ENCODE peak calls at places on chromosomes 6 and 20, in four cellular contexts. One of them, this sample, is unnamed.

GRCh38 chr6:27592107-27592480 is 119.2 kb upstream of the ZNF184 start:
- DNase-seq in adrenal gland: no peak
- DNase-seq in glutamatergic neuron: no peak
- DNase-seq in coronary artery: no peak
- DNase-seq in this sample: peak

GRCh38 chr20:2599265-2600060 is 53.0 kb upstream of the NOP56 start:
- DNase-seq in adrenal gland: no peak
- DNase-seq in glutamatergic neuron: peak
- DNase-seq in coronary artery: no peak
- DNase-seq in this sample: peak

GRCh38 chr6:19433101-19433500 is 404.1 kb upstream of the ID4 start:
- DNase-seq in adrenal gland: no peak
- DNase-seq in glutamatergic neuron: no peak
- DNase-seq in coronary artery: no peak
- DNase-seq in this sample: no peak

GRCh38 chr6:146595981-146596731 is 2.6 kb upstream of the ADGB start:
- DNase-seq in adrenal gland: no peak
- DNase-seq in glutamatergic neuron: no peak
- DNase-seq in coronary artery: no peak
- DNase-seq in this sample: no peak

GRCh38 chr20:32534661-32535240 is 50.4 kb downstream of the NOL4L start:
- DNase-seq in adrenal gland: no peak
- DNase-seq in glutamatergic neuron: no peak
- DNase-seq in coronary artery: no peak
- DNase-seq in this sample: no peak

GRCh38 chr6:157982297-157982579 is 575 bp downstream of the SYNJ2 start:
- DNase-seq in adrenal gland: no peak
- DNase-seq in glutamatergic neuron: peak
- DNase-seq in coronary artery: no peak
- DNase-seq in this sample: no peak

GRCh38 chr20:59678286-59678685 is 73.9 kb downstream of the PHACTR3 start:
- DNase-seq in adrenal gland: peak
- DNase-seq in glutamatergic neuron: no peak
- DNase-seq in coronary artery: peak
- DNase-seq in this sample: no peak

GRCh38 chr6:79048611-79049010 is 29.4 kb downstream of the PHIP start:
- DNase-seq in adrenal gland: no peak
- DNase-seq in glutamatergic neuron: peak
- DNase-seq in coronary artery: no peak
- DNase-seq in this sample: no peak

GRCh38 chr20:19460386-19460785 is 247.9 kb downstream of the SLC24A3 start:
- DNase-seq in adrenal gland: no peak
- DNase-seq in glutamatergic neuron: no peak
- DNase-seq in coronary artery: peak
- DNase-seq in this sample: no peak

GRCh38 chr6:167551634-167552630 is 227.0 kb downstream of the TTLL2 start:
- DNase-seq in adrenal gland: no peak
- DNase-seq in glutamatergic neuron: no peak
- DNase-seq in coronary artery: no peak
- DNase-seq in this sample: no peak

GRCh38 chr6:117951783-117952182 is 44.7 kb downstream of the SLC35F1 start:
- DNase-seq in adrenal gland: no peak
- DNase-seq in glutamatergic neuron: peak
- DNase-seq in coronary artery: no peak
- DNase-seq in this sample: peak

GRCh38 chr6:27863962-27864905 is 48.0 kb downstream of the OR2B2 start:
- DNase-seq in adrenal gland: peak
- DNase-seq in glutamatergic neuron: no peak
- DNase-seq in coronary artery: peak
- DNase-seq in this sample: no peak

GRCh38 chr20:36462440-36463211 is 78.7 kb upstream of the MYL9 start:
- DNase-seq in adrenal gland: peak
- DNase-seq in glutamatergic neuron: peak
- DNase-seq in coronary artery: peak
- DNase-seq in this sample: peak

GRCh38 chr20:63850689-63851547 is 10.4 kb upstream of the ABHD16B start:
- DNase-seq in adrenal gland: no peak
- DNase-seq in glutamatergic neuron: no peak
- DNase-seq in coronary artery: no peak
- DNase-seq in this sample: no peak

GRCh38 chr20:57835462-57836455 is 125.9 kb upstream of the PMEPA1 start:
- DNase-seq in adrenal gland: no peak
- DNase-seq in glutamatergic neuron: peak
- DNase-seq in coronary artery: no peak
- DNase-seq in this sample: no peak

GRCh38 chr6:134021396-134022122 is 30.9 kb downstream of the SLC2A12 start:
- DNase-seq in adrenal gland: no peak
- DNase-seq in glutamatergic neuron: no peak
- DNase-seq in coronary artery: no peak
- DNase-seq in this sample: no peak

GRCh38 chr6:150195996-150196417 is 53.2 kb downstream of the PPP1R14C start:
- DNase-seq in adrenal gland: no peak
- DNase-seq in glutamatergic neuron: no peak
- DNase-seq in coronary artery: no peak
- DNase-seq in this sample: peak

GRCh38 chr6:122676146-122676545 is 65.9 kb downstream of the PKIB start:
- DNase-seq in adrenal gland: no peak
- DNase-seq in glutamatergic neuron: no peak
- DNase-seq in coronary artery: no peak
- DNase-seq in this sample: no peak

GRCh38 chr20:539848-540247 is 3.7 kb downstream of the CSNK2A1 start:
- DNase-seq in adrenal gland: no peak
- DNase-seq in glutamatergic neuron: no peak
- DNase-seq in coronary artery: no peak
- DNase-seq in this sample: no peak

GRCh38 chr6:136014454-136015421 is 163.2 kb downstream of the PDE7B start:
- DNase-seq in adrenal gland: no peak
- DNase-seq in glutamatergic neuron: no peak
- DNase-seq in coronary artery: no peak
- DNase-seq in this sample: no peak

GRCh38 chr6:154239392-154239791 is 117.2 kb downstream of the IPCEF1 start:
- DNase-seq in adrenal gland: no peak
- DNase-seq in glutamatergic neuron: no peak
- DNase-seq in coronary artery: no peak
- DNase-seq in this sample: no peak

GRCh38 chr6:154070657-154071056 is 31.6 kb downstream of the OPRM1 start:
- DNase-seq in adrenal gland: no peak
- DNase-seq in glutamatergic neuron: no peak
- DNase-seq in coronary artery: no peak
- DNase-seq in this sample: no peak

GRCh38 chr6:53647437-53648094 is 18.0 kb downstream of the KLHL31 start:
- DNase-seq in adrenal gland: no peak
- DNase-seq in glutamatergic neuron: no peak
- DNase-seq in coronary artery: no peak
- DNase-seq in this sample: no peak

GRCh38 chr6:20875369-20875963 is 341.2 kb downstream of the CDKAL1 start:
- DNase-seq in adrenal gland: no peak
- DNase-seq in glutamatergic neuron: peak
- DNase-seq in coronary artery: no peak
- DNase-seq in this sample: no peak

GRCh38 chr6:143936986-143937765 is 70.9 kb downstream of the PLAGL1 start:
- DNase-seq in adrenal gland: no peak
- DNase-seq in glutamatergic neuron: no peak
- DNase-seq in coronary artery: no peak
- DNase-seq in this sample: no peak

GRCh38 chr20:61926796-61927192 is 138.9 kb downstream of the TAF4 start:
- DNase-seq in adrenal gland: no peak
- DNase-seq in glutamatergic neuron: peak
- DNase-seq in coronary artery: no peak
- DNase-seq in this sample: no peak

GRCh38 chr6:28224131-28225055 is 682 bp upstream of the ZSCAN9 start:
- DNase-seq in adrenal gland: no peak
- DNase-seq in glutamatergic neuron: no peak
- DNase-seq in coronary artery: no peak
- DNase-seq in this sample: no peak

GRCh38 chr20:64164123-64164836 is at the start of gene MYT1:
- DNase-seq in adrenal gland: no peak
- DNase-seq in glutamatergic neuron: peak
- DNase-seq in coronary artery: no peak
- DNase-seq in this sample: no peak

GRCh38 chr6:3960754-3961361 is 111.7 kb downstream of the FAM50B start:
- DNase-seq in adrenal gland: no peak
- DNase-seq in glutamatergic neuron: no peak
- DNase-seq in coronary artery: no peak
- DNase-seq in this sample: no peak

GRCh38 chr20:2746636-2747265 is 53.7 kb downstream of the CPXM1 start:
- DNase-seq in adrenal gland: no peak
- DNase-seq in glutamatergic neuron: no peak
- DNase-seq in coronary artery: peak
- DNase-seq in this sample: no peak

GRCh38 chr20:38731738-38732113 is 7.4 kb downstream of the SLC32A1 start:
- DNase-seq in adrenal gland: no peak
- DNase-seq in glutamatergic neuron: no peak
- DNase-seq in coronary artery: no peak
- DNase-seq in this sample: no peak
- TF ChIP-seq CTCF in adrenal gland: peak
- TF ChIP-seq CTCF in glutamatergic neuron: peak
- TF ChIP-seq CTCF in coronary artery: no peak
- TF ChIP-seq CTCF in this sample: no peak

DNA sequence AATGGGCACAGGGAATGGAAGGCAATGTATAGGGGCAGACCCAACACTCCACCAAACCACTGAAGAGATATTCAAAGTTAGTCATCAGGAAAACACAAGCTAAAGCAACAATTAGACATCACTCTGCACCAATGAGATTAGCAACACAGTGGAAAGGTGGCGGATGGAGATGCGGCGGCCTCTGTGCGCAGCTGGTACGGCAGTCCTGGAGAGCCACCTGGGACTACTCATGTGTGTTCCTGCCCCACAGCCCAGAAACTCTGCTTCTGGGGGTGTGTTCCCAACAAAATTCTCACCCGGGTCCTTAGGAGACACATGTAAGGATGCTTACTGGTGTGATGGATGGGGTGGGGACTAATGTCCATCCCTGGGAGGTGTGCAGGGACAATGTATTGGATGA is 82.4 kb downstream of the DHX35 start:
- DNase-seq in adrenal gland: no peak
- DNase-seq in glutamatergic neuron: no peak
- DNase-seq in coronary artery: no peak
- DNase-seq in this sample: no peak
- TF ChIP-seq CTCF in adrenal gland: no peak
- TF ChIP-seq CTCF in glutamatergic neuron: no peak
- TF ChIP-seq CTCF in coronary artery: no peak
- TF ChIP-seq CTCF in this sample: no peak

DNA sequence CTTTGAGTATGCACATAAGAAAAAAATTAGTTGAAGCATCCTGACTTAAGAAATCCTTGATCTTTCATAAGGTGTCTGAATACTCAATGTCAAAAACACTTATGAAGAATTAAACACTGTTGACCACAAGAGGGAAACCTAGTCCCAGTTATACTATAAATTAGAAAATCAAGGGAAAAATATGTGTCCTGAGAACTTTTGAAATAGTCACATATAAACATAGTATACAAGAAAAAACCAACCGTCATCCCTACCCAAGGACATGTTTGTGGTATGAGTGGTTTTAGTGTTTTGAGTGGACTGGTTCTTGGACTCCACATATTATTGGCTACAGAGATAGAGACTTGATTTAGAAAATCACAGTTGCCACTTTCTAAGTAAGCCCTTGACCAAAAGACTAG is 7.6 kb upstream of the HLA-DRA start:
- DNase-seq in adrenal gland: no peak
- DNase-seq in glutamatergic neuron: no peak
- DNase-seq in coronary artery: no peak
- DNase-seq in this sample: no peak
- TF ChIP-seq CTCF in adrenal gland: peak
- TF ChIP-seq CTCF in glutamatergic neuron: peak
- TF ChIP-seq CTCF in coronary artery: no peak
- TF ChIP-seq CTCF in this sample: peak

DNA sequence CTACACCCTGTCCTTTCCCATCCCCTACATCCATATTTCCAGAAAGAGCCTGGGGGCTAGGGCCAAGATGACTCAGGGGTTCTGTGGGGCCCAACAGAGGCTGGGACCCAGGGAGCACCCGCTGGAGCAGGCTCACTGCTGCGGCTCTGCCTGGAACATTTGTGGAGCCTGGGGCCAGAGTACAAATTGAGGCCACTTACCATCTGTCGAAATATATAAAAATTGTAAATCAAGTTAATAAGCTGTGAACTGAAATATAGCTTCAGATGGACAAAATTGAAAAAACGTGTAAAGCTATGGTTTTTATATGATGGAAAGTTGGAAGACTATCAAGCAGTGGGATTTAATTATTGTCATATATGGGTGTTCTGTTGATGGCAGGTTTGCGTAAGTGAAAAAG is 82.9 kb upstream of the ATXN1 start:
- DNase-seq in adrenal gland: no peak
- DNase-seq in glutamatergic neuron: no peak
- DNase-seq in coronary artery: no peak
- DNase-seq in this sample: no peak
- TF ChIP-seq CTCF in adrenal gland: no peak
- TF ChIP-seq CTCF in glutamatergic neuron: no peak
- TF ChIP-seq CTCF in coronary artery: no peak
- TF ChIP-seq CTCF in this sample: no peak

This sample was measured in nephron progenitor cell.